ENCODE peak calls at places on chromosomes 7 and 10, in eight cellular contexts. B, H, Z, L, M, N, G and V are unnamed samples.

GRCh38 chr10:131937832-131938231 is 37.0 kb downstream of the PPP2R2D start:
- DNase-seq in B (no peak), H (no peak), Z (no peak), L (no peak), M (no peak), N (no peak), G (no peak), V (no peak)

GRCh38 chr7:936131-937054 is 18.1 kb downstream of the ADAP1 start:
- DNase-seq in B (no peak), H (no peak), Z (peak; percentile 13), L (no peak), M (peak; percentile 50), N (peak; percentile 53), G (peak; percentile 82), V (no peak)

GRCh38 chr10:125707852-125708468 is 11.5 kb upstream of the EDRF1 start:
- DNase-seq in B (no peak), H (no peak), Z (peak; percentile 47), L (peak; percentile 26), M (no peak), N (no peak), G (peak; percentile 80), V (peak; percentile 65)

GRCh38 chr10:13201132-13201531 is 33.0 kb downstream of the UCMA start:
- DNase-seq in B (no peak), H (no peak), Z (no peak), L (peak; percentile 8), M (no peak), N (no peak), G (no peak), V (no peak)

GRCh38 chr10:124677291-124677690 is 66.9 kb downstream of the FAM53B start:
- DNase-seq in B (no peak), H (no peak), Z (no peak), L (no peak), M (no peak), N (peak; percentile 62), G (no peak), V (no peak)

GRCh38 chr10:70651661-70652060 is 20.6 kb upstream of the ADAMTS14 start:
- DNase-seq in B (no peak), H (peak; percentile 47), Z (no peak), L (peak; percentile 62), M (peak; percentile 62), N (no peak), G (no peak), V (no peak)

GRCh38 chr10:72525277-72525676 is 100.6 kb downstream of the MICU1 start:
- DNase-seq in B (no peak), H (no peak), Z (no peak), L (peak; percentile 42), M (no peak), N (no peak), G (peak; percentile 9), V (peak; percentile 50)

GRCh38 chr10:68856352-68856751 is 29.0 kb downstream of the STOX1 start:
- DNase-seq in B (no peak), H (no peak), Z (no peak), L (no peak), M (no peak), N (no peak), G (no peak), V (no peak)

GRCh38 chr7:42080831-42081230 is 156.2 kb downstream of the GLI3 start:
- DNase-seq in B (no peak), H (no peak), Z (peak; percentile 77), L (no peak), M (no peak), N (no peak), G (no peak), V (no peak)

GRCh38 chr7:17408245-17408903 is 109.9 kb downstream of the AHR start:
- DNase-seq in B (peak; percentile 65), H (no peak), Z (peak; percentile 98), L (peak; percentile 93), M (no peak), N (peak; percentile 28), G (peak; percentile 61), V (peak; percentile 92)

GRCh38 chr7:41979834-41980307 is 257.1 kb downstream of the GLI3 start:
- DNase-seq in B (no peak), H (peak; percentile 31), Z (peak; percentile 73), L (no peak), M (peak; percentile 67), N (no peak), G (peak; percentile 23), V (no peak)

GRCh38 chr7:16066805-16067459 is 354.4 kb downstream of the CRPPA start:
- DNase-seq in B (no peak), H (no peak), Z (peak; percentile 43), L (no peak), M (peak; percentile 43), N (no peak), G (no peak), V (no peak)

GRCh38 chr7:11650030-11650429 is 182.0 kb downstream of the THSD7A start:
- DNase-seq in B (no peak), H (no peak), Z (peak; percentile 55), L (no peak), M (no peak), N (no peak), G (no peak), V (no peak)

GRCh38 chr7:128921866-128922440 is 11.4 kb upstream of the KCP start:
- DNase-seq in B (no peak), H (no peak), Z (no peak), L (no peak), M (no peak), N (no peak), G (no peak), V (no peak)

GRCh38 chr7:75796420-75796819 is 17.2 kb downstream of the CCL24 start:
- DNase-seq in B (no peak), H (no peak), Z (no peak), L (no peak), M (no peak), N (no peak), G (no peak), V (no peak)

GRCh38 chr7:116138202-116138801 is 72.0 kb upstream of the TES start:
- DNase-seq in B (no peak), H (peak; percentile 60), Z (peak; percentile 85), L (peak; percentile 69), M (peak; percentile 75), N (no peak), G (peak; percentile 46), V (peak; percentile 57)

GRCh38 chr7:100545636-100546128 is 6.7 kb downstream of the AGFG2 start:
- DNase-seq in B (no peak), H (peak; percentile 27), Z (peak; percentile 88), L (peak; percentile 85), M (peak; percentile 95), N (no peak), G (peak; percentile 93), V (peak; percentile 62)

GRCh38 chr10:28664369-28664740 is 13.0 kb upstream of the BAMBI start:
- DNase-seq in B (no peak), H (no peak), Z (peak; percentile 72), L (no peak), M (no peak), N (no peak), G (no peak), V (no peak)

GRCh38 chr7:25398418-25398817 is 170.1 kb upstream of the NPVF start:
- DNase-seq in B (no peak), H (no peak), Z (no peak), L (no peak), M (no peak), N (no peak), G (no peak), V (no peak)

GRCh38 chr7:66542528-66543373 is 85.9 kb upstream of the KCTD7 start:
- DNase-seq in B (no peak), H (no peak), Z (peak; percentile 12), L (no peak), M (peak; percentile 50), N (peak; percentile 64), G (no peak), V (no peak)

GRCh38 chr10:19638873-19639233 is 177.4 kb upstream of the PLXDC2 start:
- DNase-seq in B (no peak), H (no peak), Z (no peak), L (no peak), M (no peak), N (no peak), G (no peak), V (no peak)

GRCh38 chr10:19634163-19634562 is 182.1 kb upstream of the PLXDC2 start:
- DNase-seq in B (no peak), H (no peak), Z (no peak), L (no peak), M (no peak), N (no peak), G (no peak), V (no peak)

GRCh38 chr10:19640864-19641263 is 175.4 kb upstream of the PLXDC2 start:
- DNase-seq in B (no peak), H (no peak), Z (no peak), L (no peak), M (no peak), N (no peak), G (no peak), V (no peak)

GRCh38 chr10:19638173-19638872 is 177.9 kb upstream of the PLXDC2 start:
- DNase-seq in B (no peak), H (no peak), Z (peak; percentile 98), L (peak; percentile 34), M (no peak), N (no peak), G (peak; percentile 3), V (peak; percentile 88)
- H3K27ac ChIP-seq in B (no peak overlapping the region), H (no peak overlapping the region), Z (peak overlapping the region; percentile 54), L (peak overlapping the region; percentile 20), M (no peak overlapping the region), N (no peak overlapping the region), G (no peak overlapping the region), V (peak overlapping the region; percentile 50)

GRCh38 chr10:11142809-11143208 is 125.1 kb downstream of the CELF2 start:
- DNase-seq in B (no peak), H (no peak), Z (no peak), L (no peak), M (no peak), N (no peak), G (no peak), V (no peak)

GRCh38 chr10:11140963-11141362 is 123.3 kb downstream of the CELF2 start:
- DNase-seq in B (no peak), H (no peak), Z (no peak), L (no peak), M (no peak), N (no peak), G (no peak), V (no peak)

GRCh38 chr10:11138634-11139033 is 121.0 kb downstream of the CELF2 start:
- DNase-seq in B (no peak), H (no peak), Z (no peak), L (no peak), M (no peak), N (no peak), G (no peak), V (no peak)

GRCh38 chr10:11143240-11143639 is 125.6 kb downstream of the CELF2 start:
- DNase-seq in B (no peak), H (no peak), Z (no peak), L (no peak), M (no peak), N (no peak), G (no peak), V (no peak)

GRCh38 chr10:11141571-11142091 is 124.0 kb downstream of the CELF2 start:
- DNase-seq in B (no peak), H (no peak), Z (no peak), L (no peak), M (no peak), N (no peak), G (no peak), V (peak; percentile 97)
- H3K4me1 ChIP-seq in B (peaks cover 26% of the 10 kb centered on the region), H (peaks cover 7% of the 10 kb centered on the region), Z (no peaks in the 10 kb centered on the region), L (no peaks in the 10 kb centered on the region), M (no peaks in the 10 kb centered on the region), N (peaks cover 11% of the 10 kb centered on the region), G (no peaks in the 10 kb centered on the region), V (no peaks in the 10 kb centered on the region)

GRCh38 chr7:105136221-105136620 is 122.2 kb downstream of the KMT2E start:
- DNase-seq in B (no peak), H (peak; percentile 18), Z (no peak), L (no peak), M (peak; percentile 84), N (no peak), G (no peak), V (no peak)
- H3K27ac ChIP-seq in B (no peak overlapping the region), H (no peak overlapping the region), Z (no peak overlapping the region), L (no peak overlapping the region), M (no peak overlapping the region), N (no peak overlapping the region), G (no peak overlapping the region), V (no peak overlapping the region)

GRCh38 chr10:79178614-79179403 is 110.0 kb downstream of the ZMIZ1 start:
- DNase-seq in B (no peak), H (peak; percentile 73), Z (peak; percentile 71), L (no peak), M (peak; percentile 92), N (peak; percentile 77), G (no peak), V (no peak)
- H3K4me1 ChIP-seq in B (peaks cover 96% of the 10 kb centered on the region), H (peaks cover 51% of the 10 kb centered on the region), Z (peaks cover 71% of the 10 kb centered on the region), L (peaks cover 44% of the 10 kb centered on the region), M (peaks cover 10% of the 10 kb centered on the region), N (peaks cover 71% of the 10 kb centered on the region), G (peaks cover 100% of the 10 kb centered on the region), V (peaks cover 10% of the 10 kb centered on the region)